ENCODE peak calls at places on chromosome 16, in four cellular contexts. E is WTC11, S is HepG2, A is K562. V is an unnamed sample.

GRCh38 chr16:8685617-8686016 is 11.2 kb downstream of the ABAT start:
- DNase-seq in S (no peak), E (no peak), A (no peak), V (no peak)

GRCh38 chr16:26526633-26527032 is 540.1 kb upstream of the C16orf82 start:
- DNase-seq in E (no peak), S (no peak), A (no peak), V (no peak)

GRCh38 chr16:4244254-4244812 is 2.5 kb upstream of the SRL start:
- DNase-seq in S (no peak), A (no peak), E (no peak), V (no peak)

GRCh38 chr16:28283173-28283572 is 9.2 kb upstream of the SBK1 start:
- DNase-seq in E (no peak), A (no peak), S (no peak), V (no peak)

GRCh38 chr16:8751481-8752311 is 45.7 kb downstream of the TMEM186 start:
- DNase-seq in S (peak), A (no peak), E (no peak), V (no peak)

GRCh38 chr16:1772362-1772907 is at the start of gene EME2:
- DNase-seq in E (no peak), A (peak), S (peak), V (no peak)

GRCh38 chr16:878071-878784 is 77.7 kb upstream of the GNG13 start:
- DNase-seq in A (peak), S (no peak), E (peak), V (no peak)

GRCh38 chr16:5502467-5502869 is 404.9 kb upstream of the EEF2KMT start:
- DNase-seq in S (peak), E (peak), A (peak), V (peak)

GRCh38 chr16:586645-587590 is 2.9 kb upstream of the RAB40C start:
- DNase-seq in E (no peak), A (no peak), S (no peak), V (no peak)

GRCh38 chr16:50313596-50314483 is 47.5 kb downstream of the ADCY7 start:
- DNase-seq in S (peak), A (no peak), E (no peak), V (no peak)

GRCh38 chr16:50591800-50592771 is 43.9 kb downstream of the NKD1 start:
- DNase-seq in S (no peak), E (no peak), A (no peak), V (no peak)

GRCh38 chr16:49129935-49130334 is 151.7 kb downstream of the CBLN1 start:
- DNase-seq in S (no peak), E (no peak), A (no peak), V (no peak)

GRCh38 chr16:67571464-67571863 is 9.1 kb downstream of the CTCF start:
- DNase-seq in A (no peak), S (no peak), E (no peak), V (no peak)

DNA sequence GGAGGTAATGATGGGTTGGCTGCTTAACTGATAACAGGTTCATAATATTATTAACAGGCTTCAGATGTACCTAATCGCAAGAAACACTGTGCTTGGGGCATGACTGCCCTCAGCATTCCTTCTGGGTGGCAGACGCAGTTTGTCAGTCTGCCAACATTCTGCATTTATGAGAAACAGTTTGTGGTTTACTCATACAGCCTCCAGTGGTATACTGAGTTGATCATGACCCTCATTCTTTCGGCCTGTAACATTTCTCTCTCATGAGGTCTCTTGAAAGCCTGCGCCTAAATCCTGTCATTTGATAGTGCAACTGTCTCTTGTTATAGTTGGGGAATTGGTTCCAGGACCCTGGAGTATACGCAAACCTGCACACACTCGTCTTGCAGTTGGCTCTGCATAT is 4.9 kb upstream of the RUSF1 start:
- DNase-seq in S (no peak), A (no peak), E (no peak), V (no peak)
- TF ChIP-seq ELF4 in S (no peak), A (no peak), E (no peak), V (no peak)

DNA sequence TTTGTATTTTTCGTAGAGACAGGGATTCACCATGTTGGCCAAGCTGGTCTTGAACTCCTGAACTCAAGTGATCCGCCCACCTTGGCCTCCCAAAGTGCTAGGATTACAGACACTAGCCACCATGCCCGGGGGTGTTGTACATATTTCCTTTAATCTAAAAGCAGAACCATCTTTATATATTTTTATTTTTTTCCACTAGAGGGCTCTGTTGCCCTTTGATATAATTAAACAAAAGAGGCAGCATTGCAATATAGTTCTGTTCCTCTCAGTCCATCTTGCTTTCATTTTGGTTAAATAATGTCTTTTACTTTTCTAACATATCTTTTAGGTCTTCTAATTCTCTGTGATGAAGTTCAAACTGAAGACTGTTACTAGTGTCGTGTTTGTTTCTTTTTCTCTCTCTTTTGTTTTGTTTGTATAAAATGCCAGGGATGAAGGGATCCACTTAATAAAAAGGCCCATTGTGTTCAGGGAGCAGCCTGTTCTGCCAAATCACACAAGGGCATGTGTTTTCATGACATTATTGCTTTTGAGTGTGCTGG is 23.4 kb downstream of the WWOX start:
- DNase-seq in E (no peak), S (peak), A (peak), V (peak)
- TF ChIP-seq ELF4 in E (no peak), S (no peak), A (no peak), V (no peak)

GRCh38 chr16:76787394-76787793 is 403.6 kb upstream of the MON1B start:
- DNase-seq in A (no peak), E (no peak), S (no peak), V (no peak)

GRCh38 chr16:76796978-76797377 is 394.0 kb upstream of the MON1B start:
- DNase-seq in A (no peak), E (no peak), S (no peak), V (no peak)

GRCh38 chr16:76796431-76796830 is 394.6 kb upstream of the MON1B start:
- DNase-seq in S (no peak), A (no peak), E (no peak), V (no peak)

DNA sequence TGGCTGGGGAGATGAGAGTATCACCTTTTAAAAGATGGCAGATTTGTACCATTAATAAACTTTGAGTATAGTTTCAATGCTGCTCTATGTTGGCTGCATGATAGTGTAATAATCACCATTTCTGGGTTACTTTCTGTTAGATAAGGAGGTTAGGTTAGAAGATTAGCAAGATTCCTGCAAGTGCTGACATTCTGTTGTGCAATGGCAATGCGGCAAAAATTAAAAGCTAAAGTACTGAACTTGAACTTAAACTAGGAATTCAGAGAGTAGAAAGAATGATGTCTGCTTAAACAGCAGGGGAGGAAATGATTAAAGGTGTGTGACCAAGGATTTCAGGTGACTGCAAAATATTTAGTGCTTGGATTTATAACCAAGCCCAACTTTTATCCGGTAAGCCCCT is 399.8 kb upstream of the MON1B start:
- DNase-seq in E (no peak), S (no peak), A (no peak), V (no peak)
- TF ChIP-seq ELF4 in E (no peak), S (no peak), A (no peak), V (no peak)

GRCh38 chr16:70726869-70727494 is 41.1 kb upstream of the MTSS2 start:
- DNase-seq in A (no peak), S (no peak), E (no peak), V (no peak)
- TF ChIP-seq ELF4 in A (no peak), S (no peak), E (no peak), V (no peak)

GRCh38 chr16:86396918-86397317 is 113.4 kb upstream of the FOXF1 start:
- DNase-seq in E (no peak), A (no peak), S (no peak), V (no peak)
- TF ChIP-seq ELF4 in E (no peak), A (no peak), S (no peak), V (no peak)

DNA sequence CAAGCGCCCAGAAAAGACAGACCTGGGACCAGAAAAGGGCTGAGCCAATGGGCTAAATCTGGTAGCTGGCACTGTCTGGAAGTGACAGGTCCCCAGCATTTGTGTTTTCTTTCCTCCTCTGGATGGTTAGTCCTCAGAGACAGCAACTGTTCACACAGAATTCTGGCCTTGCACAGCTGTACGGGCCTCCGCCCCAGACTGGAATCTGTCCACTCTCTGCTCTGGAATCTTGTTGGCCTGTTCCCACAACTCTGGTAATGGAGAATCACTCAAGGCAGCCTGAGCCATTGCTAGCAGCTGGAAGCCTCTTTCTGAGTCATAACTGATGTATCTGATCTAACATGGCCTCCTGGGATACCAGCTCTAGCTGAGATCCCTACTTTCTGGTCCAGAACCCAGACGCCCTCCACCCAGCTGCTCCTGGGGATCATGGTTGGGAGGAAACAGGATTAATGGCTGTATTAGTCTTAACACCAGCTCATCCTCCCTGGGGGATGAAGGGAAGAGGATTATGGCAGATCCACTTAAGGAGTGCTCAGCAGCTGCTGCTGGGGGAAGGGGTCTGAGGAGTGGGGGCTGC is 9.1 kb downstream of the ZNF668 start:
- DNase-seq in E (no peak), S (no peak), A (no peak), V (no peak)
- TF ChIP-seq ELF4 in E (no peak), S (no peak), A (no peak), V (no peak)

GRCh38 chr16:85306071-85306792 is 194.0 kb upstream of the CIBAR2 start:
- DNase-seq in S (peak), E (no peak), A (peak), V (no peak)
- TF ChIP-seq ELF4 in S (no peak), E (no peak), A (peak), V (no peak)

V was measured in HEK293T.